ENCODE peak calls at places on chromosomes 16 and 17, in four cellular contexts. K is T-helper 9 cell, C is uterus, L is foreskin fibroblast. A is an unnamed sample.

GRCh38 chr16:49869731-49870130 is 13.8 kb upstream of the ZNF423 start:
- DNase-seq in L (no peak), K (no peak), C (no peak), A (no peak)

GRCh38 chr17:55845385-55845784 is 94.5 kb downstream of the PCTP start:
- DNase-seq in L (peak), C (peak), K (no peak), A (peak)

GRCh38 chr17:38703742-38704644 is 1.1 kb upstream of the MLLT6 start:
- DNase-seq in C (peak), K (peak), L (no peak), A (peak)

GRCh38 chr16:89691986-89692569 is 5.6 kb downstream of the CDK10 start:
- DNase-seq in C (no peak), L (no peak), K (no peak), A (no peak)

GRCh38 chr16:720507-720989 is 398 bp upstream of the ANTKMT start:
- DNase-seq in L (peak), C (peak), K (no peak), A (no peak)

GRCh38 chr16:88883117-88883895 is 16.8 kb upstream of the PABPN1L start:
- DNase-seq in K (no peak), L (no peak), C (no peak), A (no peak)

GRCh38 chr16:56289412-56289811 is 98.1 kb downstream of the GNAO1 start:
- DNase-seq in C (no peak), L (no peak), K (no peak), A (no peak)

GRCh38 chr16:79269211-79269863 is 331.2 kb downstream of the MAF start:
- DNase-seq in L (no peak), K (no peak), C (no peak), A (no peak)

GRCh38 chr17:32267690-32268205 is 2.1 kb downstream of the RHBDL3 start:
- DNase-seq in K (peak), L (no peak), C (no peak), A (no peak)

GRCh38 chr16:1164382-1164781 is 11.5 kb downstream of the CACNA1H start:
- DNase-seq in L (no peak), C (no peak), K (no peak), A (no peak)

GRCh38 chr17:55570360-55570759 is 59.1 kb upstream of the SMIM36 start:
- DNase-seq in K (no peak), C (no peak), L (no peak), A (no peak)

GRCh38 chr16:27777527-27777926 is 227.6 kb downstream of the KATNIP start:
- DNase-seq in L (no peak), C (no peak), K (no peak), A (no peak)

GRCh38 chr16:64705443-64705842 is 416.4 kb downstream of the CDH11 start:
- DNase-seq in C (no peak), K (no peak), L (peak), A (no peak)

GRCh38 chr16:75235721-75236193 is 15.7 kb downstream of the BCAR1 start:
- DNase-seq in C (peak), L (no peak), K (no peak), A (no peak)

GRCh38 chr17:61431594-61432311 is 20.5 kb upstream of the TBX4 start:
- DNase-seq in L (peak), K (no peak), C (no peak), A (no peak)

GRCh38 chr16:9047689-9048301 is 43.6 kb upstream of the HAPSTR1 start:
- DNase-seq in C (peak), K (no peak), L (peak), A (peak)

GRCh38 chr16:3879887-3880564 is 487 bp downstream of the CREBBP start:
- DNase-seq in C (peak), K (peak), L (peak), A (peak)

GRCh38 chr17:61405686-61406542 is 6.3 kb downstream of the TBX2 start:
- DNase-seq in C (no peak), L (no peak), K (no peak), A (no peak)

GRCh38 chr17:65627892-65628622 is 66.6 kb upstream of the AXIN2 start:
- DNase-seq in K (no peak), L (peak), C (peak), A (no peak)

GRCh38 chr16:65012357-65012756 is 109.5 kb downstream of the CDH11 start:
- DNase-seq in C (no peak), K (no peak), L (peak), A (no peak)

GRCh38 chr17:43372273-43372911 is 26.4 kb upstream of the ARL4D start:
- DNase-seq in K (no peak), C (peak), L (no peak), A (no peak)

GRCh38 chr16:27649021-27649420 is 99.1 kb downstream of the KATNIP start:
- DNase-seq in L (no peak), K (no peak), C (no peak), A (no peak)

GRCh38 chr17:80449930-80450576 is 26.4 kb downstream of the NPTX1 start:
- DNase-seq in C (no peak), K (no peak), L (no peak), A (no peak)

GRCh38 chr16:56203052-56203451 is 11.8 kb downstream of the GNAO1 start:
- DNase-seq in K (peak), L (no peak), C (no peak), A (no peak)

GRCh38 chr17:20210180-20210579 is 201.0 kb downstream of the SPECC1 start:
- DNase-seq in K (no peak), L (no peak), C (no peak), A (no peak)

GRCh38 chr16:73150790-73151189 is 102.9 kb upstream of the ZFHX3 start:
- DNase-seq in C (no peak), K (no peak), L (no peak), A (no peak)

GRCh38 chr16:47033176-47033575 is 59.7 kb upstream of the DNAJA2 start:
- DNase-seq in C (no peak), K (no peak), L (no peak), A (no peak)

GRCh38 chr17:37234106-37234505 is 141.7 kb upstream of the C17orf78 start:
- DNase-seq in K (no peak), C (no peak), L (no peak), A (no peak)

GRCh38 chr17:57589151-57590034 is 155.7 kb downstream of the CCDC182 start:
- DNase-seq in L (peak), C (no peak), K (no peak), A (no peak)

GRCh38 chr17:59490259-59490658 is 75.2 kb upstream of the DHX40 start:
- DNase-seq in L (no peak), C (no peak), K (no peak), A (no peak)

GRCh38 chr17:30248786-30249185 is 13.3 kb upstream of the SLC6A4 start:
- DNase-seq in L (no peak), K (no peak), C (no peak), A (peak)

GRCh38 chr17:81250286-81251090 is 11.4 kb downstream of the NDUFAF8 start:
- DNase-seq in C (no peak), L (no peak), K (no peak), A (no peak)

A was measured in right atrium auricular region.